ENCODE peak calls at places on chromosomes 4 and X, in nine cellular contexts. One of them, this sample, is unnamed.

GRCh38 chr4:6451309-6451708 is 21.1 kb downstream of the PPP2R2C start:
- DNase-seq in AG10803: no peak
- DNase-seq in fibroblast of lung: no peak
- DNase-seq in astrocyte of the spinal cord: no peak
- DNase-seq in fibroblast of pulmonary artery: no peak
- DNase-seq in left ventricle myocardium inferior: no peak
- DNase-seq in colonic mucosa: no peak
- DNase-seq in lower leg skin: no peak
- DNase-seq in CD8-positive, alpha-beta T cell: no peak
- DNase-seq in this sample: no peak

GRCh38 chrX:43750248-43750676 is 94.2 kb downstream of the MAOA start:
- DNase-seq in astrocyte of the spinal cord: peak
- DNase-seq in colonic mucosa: peak
- DNase-seq in left ventricle myocardium inferior: no peak
- DNase-seq in fibroblast of lung: peak
- DNase-seq in lower leg skin: peak
- DNase-seq in fibroblast of pulmonary artery: peak
- DNase-seq in AG10803: peak
- DNase-seq in CD8-positive, alpha-beta T cell: no peak
- DNase-seq in this sample: peak

GRCh38 chr4:14871676-14872430 is 130.4 kb upstream of the CPEB2 start:
- DNase-seq in left ventricle myocardium inferior: no peak
- DNase-seq in CD8-positive, alpha-beta T cell: no peak
- DNase-seq in astrocyte of the spinal cord: no peak
- DNase-seq in lower leg skin: no peak
- DNase-seq in fibroblast of lung: no peak
- DNase-seq in colonic mucosa: no peak
- DNase-seq in AG10803: no peak
- DNase-seq in fibroblast of pulmonary artery: no peak
- DNase-seq in this sample: no peak

GRCh38 chr4:147773261-147774184 is 41.6 kb downstream of the ARHGAP10 start:
- DNase-seq in AG10803: peak
- DNase-seq in fibroblast of pulmonary artery: peak
- DNase-seq in colonic mucosa: no peak
- DNase-seq in left ventricle myocardium inferior: no peak
- DNase-seq in lower leg skin: no peak
- DNase-seq in astrocyte of the spinal cord: peak
- DNase-seq in fibroblast of lung: peak
- DNase-seq in CD8-positive, alpha-beta T cell: no peak
- DNase-seq in this sample: peak

GRCh38 chr4:8297691-8298485 is 28.3 kb downstream of the HTRA3 start:
- DNase-seq in fibroblast of lung: no peak
- DNase-seq in colonic mucosa: no peak
- DNase-seq in lower leg skin: no peak
- DNase-seq in CD8-positive, alpha-beta T cell: no peak
- DNase-seq in astrocyte of the spinal cord: no peak
- DNase-seq in left ventricle myocardium inferior: peak
- DNase-seq in AG10803: no peak
- DNase-seq in fibroblast of pulmonary artery: no peak
- DNase-seq in this sample: no peak

GRCh38 chr4:79132826-79133225 is 193.0 kb downstream of the NAA11 start:
- DNase-seq in fibroblast of pulmonary artery: no peak
- DNase-seq in CD8-positive, alpha-beta T cell: no peak
- DNase-seq in lower leg skin: no peak
- DNase-seq in fibroblast of lung: no peak
- DNase-seq in astrocyte of the spinal cord: no peak
- DNase-seq in colonic mucosa: no peak
- DNase-seq in AG10803: no peak
- DNase-seq in left ventricle myocardium inferior: no peak
- DNase-seq in this sample: no peak

GRCh38 chrX:23811135-23811781 is 28.3 kb downstream of the SAT1 start:
- DNase-seq in lower leg skin: peak
- DNase-seq in left ventricle myocardium inferior: no peak
- DNase-seq in AG10803: peak
- DNase-seq in astrocyte of the spinal cord: no peak
- DNase-seq in fibroblast of pulmonary artery: no peak
- DNase-seq in fibroblast of lung: no peak
- DNase-seq in colonic mucosa: no peak
- DNase-seq in CD8-positive, alpha-beta T cell: no peak
- DNase-seq in this sample: peak

GRCh38 chr4:93217423-93217822 is 611.1 kb upstream of the ATOH1 start:
- DNase-seq in astrocyte of the spinal cord: no peak
- DNase-seq in colonic mucosa: no peak
- DNase-seq in lower leg skin: no peak
- DNase-seq in CD8-positive, alpha-beta T cell: no peak
- DNase-seq in fibroblast of lung: no peak
- DNase-seq in AG10803: no peak
- DNase-seq in fibroblast of pulmonary artery: no peak
- DNase-seq in left ventricle myocardium inferior: no peak
- DNase-seq in this sample: no peak

GRCh38 chrX:49673394-49673793 is 22.4 kb downstream of the PAGE1 start:
- DNase-seq in CD8-positive, alpha-beta T cell: no peak
- DNase-seq in left ventricle myocardium inferior: no peak
- DNase-seq in fibroblast of pulmonary artery: no peak
- DNase-seq in astrocyte of the spinal cord: no peak
- DNase-seq in AG10803: no peak
- DNase-seq in colonic mucosa: no peak
- DNase-seq in fibroblast of lung: no peak
- DNase-seq in lower leg skin: no peak
- DNase-seq in this sample: no peak

GRCh38 chrX:151227637-151228036 is 51.3 kb downstream of the GPR50 start:
- DNase-seq in astrocyte of the spinal cord: no peak
- DNase-seq in fibroblast of lung: no peak
- DNase-seq in CD8-positive, alpha-beta T cell: no peak
- DNase-seq in colonic mucosa: no peak
- DNase-seq in left ventricle myocardium inferior: no peak
- DNase-seq in AG10803: no peak
- DNase-seq in lower leg skin: no peak
- DNase-seq in fibroblast of pulmonary artery: no peak
- DNase-seq in this sample: no peak

GRCh38 chr4:69881173-69881773 is 21.3 kb upstream of the SULT1E1 start:
- DNase-seq in colonic mucosa: peak
- DNase-seq in fibroblast of lung: peak
- DNase-seq in astrocyte of the spinal cord: peak
- DNase-seq in lower leg skin: peak
- DNase-seq in left ventricle myocardium inferior: no peak
- DNase-seq in fibroblast of pulmonary artery: peak
- DNase-seq in AG10803: peak
- DNase-seq in CD8-positive, alpha-beta T cell: no peak
- DNase-seq in this sample: peak

GRCh38 chr4:1777822-1778641 is 15.1 kb upstream of the FGFR3 start:
- DNase-seq in fibroblast of lung: peak
- DNase-seq in fibroblast of pulmonary artery: peak
- DNase-seq in lower leg skin: no peak
- DNase-seq in CD8-positive, alpha-beta T cell: no peak
- DNase-seq in astrocyte of the spinal cord: peak
- DNase-seq in left ventricle myocardium inferior: no peak
- DNase-seq in AG10803: peak
- DNase-seq in colonic mucosa: no peak
- DNase-seq in this sample: peak

GRCh38 chrX:24550166-24550565 is 85.1 kb downstream of the PDK3 start:
- DNase-seq in left ventricle myocardium inferior: no peak
- DNase-seq in colonic mucosa: no peak
- DNase-seq in lower leg skin: no peak
- DNase-seq in astrocyte of the spinal cord: no peak
- DNase-seq in AG10803: no peak
- DNase-seq in fibroblast of lung: peak
- DNase-seq in CD8-positive, alpha-beta T cell: no peak
- DNase-seq in fibroblast of pulmonary artery: no peak
- DNase-seq in this sample: no peak

GRCh38 chrX:107662824-107663223 is 34.5 kb downstream of the PRPS1 start:
- DNase-seq in fibroblast of lung: no peak
- DNase-seq in colonic mucosa: no peak
- DNase-seq in fibroblast of pulmonary artery: no peak
- DNase-seq in AG10803: no peak
- DNase-seq in CD8-positive, alpha-beta T cell: no peak
- DNase-seq in astrocyte of the spinal cord: no peak
- DNase-seq in lower leg skin: no peak
- DNase-seq in left ventricle myocardium inferior: no peak
- DNase-seq in this sample: no peak

DNA sequence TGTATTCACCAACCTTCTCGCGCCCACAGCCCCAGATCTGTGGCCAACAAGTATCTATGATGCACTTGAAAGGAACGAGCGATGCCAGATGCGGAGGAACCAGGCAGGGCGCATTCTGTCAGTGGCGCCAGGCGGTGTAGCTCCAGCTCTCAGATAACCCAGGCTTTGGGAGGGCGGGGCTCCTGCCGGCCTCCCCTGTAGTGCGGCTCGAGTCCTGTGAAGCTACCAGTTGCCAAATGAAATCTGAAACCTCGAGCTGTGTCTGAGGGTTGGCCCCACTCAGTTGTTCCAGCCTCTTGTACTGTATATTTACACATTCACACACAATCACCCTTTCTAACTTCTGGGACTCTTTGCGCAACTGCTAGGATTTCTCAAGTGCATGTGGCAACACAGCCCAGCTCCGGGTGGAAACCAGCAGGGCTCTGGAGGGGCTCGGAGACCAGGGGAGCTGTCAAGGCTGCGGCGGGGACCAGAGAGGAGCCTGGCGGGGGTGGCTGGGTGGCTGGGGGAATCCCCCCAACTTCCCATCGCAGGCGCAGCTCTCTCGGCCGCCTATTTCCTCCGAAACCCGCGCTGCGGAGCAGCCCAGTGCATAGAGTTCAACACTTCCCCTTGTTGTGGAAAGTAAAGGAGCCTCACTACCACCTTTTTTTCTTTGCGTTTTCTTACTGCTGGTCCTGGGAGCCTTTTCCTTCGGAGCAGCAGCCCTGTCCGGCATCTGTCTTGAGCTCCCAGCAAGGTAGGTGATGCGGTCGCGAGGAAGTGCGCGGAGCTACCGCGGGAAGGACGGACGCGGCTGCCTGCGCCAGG is at the start of gene ARHGAP24:
- DNase-seq in astrocyte of the spinal cord: peak
- DNase-seq in lower leg skin: peak
- DNase-seq in fibroblast of lung: peak
- DNase-seq in fibroblast of pulmonary artery: peak
- DNase-seq in CD8-positive, alpha-beta T cell: no peak
- DNase-seq in left ventricle myocardium inferior: peak
- DNase-seq in colonic mucosa: peak
- DNase-seq in AG10803: peak
- DNase-seq in this sample: peak
- TF ChIP-seq CTCF in astrocyte of the spinal cord: no peak
- TF ChIP-seq CTCF in lower leg skin: no peak
- TF ChIP-seq CTCF in fibroblast of lung: no peak
- TF ChIP-seq CTCF in fibroblast of pulmonary artery: no peak
- TF ChIP-seq CTCF in CD8-positive, alpha-beta T cell: no peak
- TF ChIP-seq CTCF in left ventricle myocardium inferior: no peak
- TF ChIP-seq CTCF in colonic mucosa: no peak
- TF ChIP-seq CTCF in AG10803: peak
- TF ChIP-seq CTCF in this sample: peak

GRCh38 chrX:77785400-77785745 is 643 bp downstream of the ATRX start:
- DNase-seq in fibroblast of pulmonary artery: no peak
- DNase-seq in lower leg skin: no peak
- DNase-seq in CD8-positive, alpha-beta T cell: no peak
- DNase-seq in colonic mucosa: peak
- DNase-seq in left ventricle myocardium inferior: no peak
- DNase-seq in astrocyte of the spinal cord: peak
- DNase-seq in fibroblast of lung: peak
- DNase-seq in AG10803: peak
- DNase-seq in this sample: peak

GRCh38 chrX:77793950-77794349 is 7.9 kb upstream of the ATRX start:
- DNase-seq in fibroblast of lung: no peak
- DNase-seq in astrocyte of the spinal cord: no peak
- DNase-seq in CD8-positive, alpha-beta T cell: no peak
- DNase-seq in fibroblast of pulmonary artery: no peak
- DNase-seq in lower leg skin: no peak
- DNase-seq in AG10803: no peak
- DNase-seq in colonic mucosa: no peak
- DNase-seq in left ventricle myocardium inferior: no peak
- DNase-seq in this sample: no peak

GRCh38 chrX:77785746-77786548 is at the start of gene ATRX:
- DNase-seq in CD8-positive, alpha-beta T cell: peak
- DNase-seq in astrocyte of the spinal cord: peak
- DNase-seq in left ventricle myocardium inferior: peak
- DNase-seq in lower leg skin: peak
- DNase-seq in AG10803: peak
- DNase-seq in fibroblast of pulmonary artery: peak
- DNase-seq in fibroblast of lung: peak
- DNase-seq in colonic mucosa: peak
- DNase-seq in this sample: peak

GRCh38 chrX:77788050-77788449 is 2.0 kb upstream of the ATRX start:
- DNase-seq in fibroblast of lung: no peak
- DNase-seq in astrocyte of the spinal cord: no peak
- DNase-seq in colonic mucosa: peak
- DNase-seq in left ventricle myocardium inferior: no peak
- DNase-seq in fibroblast of pulmonary artery: no peak
- DNase-seq in lower leg skin: no peak
- DNase-seq in CD8-positive, alpha-beta T cell: no peak
- DNase-seq in AG10803: peak
- DNase-seq in this sample: peak
- H3K4me3 ChIP-seq in fibroblast of lung: no peak
- H3K4me3 ChIP-seq in astrocyte of the spinal cord: no peak
- H3K4me3 ChIP-seq in colonic mucosa: no peak
- H3K4me3 ChIP-seq in left ventricle myocardium inferior: peak
- H3K4me3 ChIP-seq in fibroblast of pulmonary artery: no peak
- H3K4me3 ChIP-seq in lower leg skin: no peak
- H3K4me3 ChIP-seq in CD8-positive, alpha-beta T cell: peak
- H3K4me3 ChIP-seq in AG10803: peak
- H3K4me3 ChIP-seq in this sample: no peak

GRCh38 chrX:123732679-123733363 is at the start of gene THOC2:
- DNase-seq in colonic mucosa: peak
- DNase-seq in AG10803: peak
- DNase-seq in fibroblast of lung: peak
- DNase-seq in left ventricle myocardium inferior: peak
- DNase-seq in CD8-positive, alpha-beta T cell: peak
- DNase-seq in lower leg skin: peak
- DNase-seq in astrocyte of the spinal cord: peak
- DNase-seq in fibroblast of pulmonary artery: peak
- DNase-seq in this sample: peak
- TF ChIP-seq CTCF in colonic mucosa: peak
- TF ChIP-seq CTCF in AG10803: peak
- TF ChIP-seq CTCF in fibroblast of lung: peak
- TF ChIP-seq CTCF in left ventricle myocardium inferior: peak
- TF ChIP-seq CTCF in CD8-positive, alpha-beta T cell: no peak
- TF ChIP-seq CTCF in lower leg skin: no peak
- TF ChIP-seq CTCF in astrocyte of the spinal cord: peak
- TF ChIP-seq CTCF in fibroblast of pulmonary artery: peak
- TF ChIP-seq CTCF in this sample: peak

DNA sequence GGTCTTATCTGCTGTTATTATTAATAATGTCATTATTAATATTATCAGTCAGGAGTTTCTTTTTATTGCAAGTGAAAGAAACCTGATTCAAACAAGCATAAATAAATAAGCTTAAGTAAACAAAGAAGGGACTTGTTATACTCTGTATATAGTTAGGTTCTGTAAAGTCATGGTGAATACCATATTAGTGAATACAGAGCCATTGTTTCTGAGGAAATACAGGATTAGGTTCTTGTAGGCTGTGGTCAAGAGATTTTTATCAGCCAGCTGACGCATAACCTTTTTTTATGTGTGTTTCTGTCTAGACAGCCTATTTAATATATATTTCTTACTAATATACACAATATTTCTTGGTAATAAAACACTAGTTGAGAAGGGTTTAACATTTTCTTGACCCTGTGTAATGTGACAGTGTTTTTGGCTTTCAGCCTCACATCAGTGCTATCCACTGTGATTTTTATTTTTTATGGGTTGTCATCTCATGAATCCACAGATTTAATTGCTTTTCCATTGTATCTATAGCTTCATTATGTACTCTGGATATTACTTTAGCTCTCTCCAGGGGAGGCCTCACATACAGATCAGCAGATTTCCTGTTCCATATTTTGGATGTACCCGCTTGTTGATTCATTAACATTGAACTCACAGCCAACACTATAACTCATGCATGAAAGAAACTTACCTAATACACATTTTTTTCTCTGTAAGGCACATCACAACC is 8.0 kb downstream of the HERC3 start:
- DNase-seq in fibroblast of lung: peak
- DNase-seq in fibroblast of pulmonary artery: peak
- DNase-seq in astrocyte of the spinal cord: peak
- DNase-seq in AG10803: peak
- DNase-seq in colonic mucosa: no peak
- DNase-seq in left ventricle myocardium inferior: no peak
- DNase-seq in lower leg skin: no peak
- DNase-seq in CD8-positive, alpha-beta T cell: no peak
- DNase-seq in this sample: peak
- H3K4me3 ChIP-seq in fibroblast of lung: peak
- H3K4me3 ChIP-seq in fibroblast of pulmonary artery: no peak
- H3K4me3 ChIP-seq in astrocyte of the spinal cord: no peak
- H3K4me3 ChIP-seq in AG10803: peak
- H3K4me3 ChIP-seq in colonic mucosa: no peak
- H3K4me3 ChIP-seq in left ventricle myocardium inferior: peak
- H3K4me3 ChIP-seq in lower leg skin: no peak
- H3K4me3 ChIP-seq in CD8-positive, alpha-beta T cell: no peak
- H3K4me3 ChIP-seq in this sample: no peak

This sample was measured in choroid plexus epithelial cell.